ENCODE peak calls at places on chromosomes 1 and 21, in five cellular contexts. S is OCI-LY7; G is keratinocyte; J is upper lobe of right lung; H is CD8-positive, alpha-beta T cell. A is an unnamed sample. For H3K36me3, the result is how much of the 10 kb centered on the place peaks cover.

GRCh38 chr1:20732071-20732587 is 374 bp downstream of the SH2D5 start:
- DNase-seq in S (peak), G (peak), J (peak), H (peak), A (peak)

GRCh38 chr1:19354531-19354981 is 42.4 kb downstream of the SLC66A1 start:
- DNase-seq in S (no peak), G (no peak), J (no peak), H (no peak), A (no peak)

GRCh38 chr21:25691931-25692330 is 42.8 kb downstream of the ATP5PF start:
- DNase-seq in S (no peak), G (no peak), J (no peak), H (no peak), A (no peak)

GRCh38 chr1:183569141-183569540 is 21.1 kb downstream of the NCF2 start:
- DNase-seq in S (no peak), G (no peak), J (no peak), H (no peak), A (no peak)

GRCh38 chr1:31151402-31151801 is 85.9 kb upstream of the PUM1 start:
- DNase-seq in S (no peak), G (no peak), J (no peak), H (no peak), A (no peak)

GRCh38 chr1:192066202-192066601 is 92.1 kb upstream of the RGS18 start:
- DNase-seq in S (no peak), G (no peak), J (no peak), H (no peak), A (no peak)

GRCh38 chr1:3460653-3461237 is 6.3 kb downstream of the ARHGEF16 start:
- DNase-seq in S (no peak), G (no peak), J (no peak), H (no peak), A (no peak)

GRCh38 chr1:30912913-30913652 is 4.5 kb upstream of the SDC3 start:
- DNase-seq in S (no peak), G (no peak), J (peak), H (no peak), A (peak)

GRCh38 chr1:160247053-160247452 is 15.3 kb downstream of the DCAF8 start:
- DNase-seq in S (no peak), G (no peak), J (no peak), H (no peak), A (no peak)

GRCh38 chr1:59738591-59739015 is 76.1 kb upstream of the HOOK1 start:
- DNase-seq in S (no peak), G (no peak), J (no peak), H (no peak), A (no peak)

GRCh38 chr1:10338047-10338446 is 60.8 kb upstream of the PGD start:
- DNase-seq in S (peak), G (no peak), J (no peak), H (peak), A (no peak)

GRCh38 chr1:67097305-67097704 is 37.5 kb downstream of the C1orf141 start:
- DNase-seq in S (no peak), G (no peak), J (no peak), H (no peak), A (no peak)

GRCh38 chr1:10665930-10666850 is 130.3 kb downstream of the CASZ1 start:
- DNase-seq in S (no peak), G (no peak), J (peak), H (no peak), A (no peak)

GRCh38 chr1:173894189-173894588 is 22.9 kb downstream of the SERPINC1 start:
- DNase-seq in S (no peak), G (no peak), J (no peak), H (no peak), A (no peak)

GRCh38 chr1:199089393-199090122 is 450.7 kb downstream of the PTPRC start:
- DNase-seq in S (peak), G (no peak), J (no peak), H (peak), A (no peak)

GRCh38 chr1:235011064-235011598 is 117.5 kb downstream of the TOMM20 start:
- DNase-seq in S (peak), G (no peak), J (no peak), H (peak), A (no peak)

GRCh38 chr1:109091196-109092193 is 931 bp downstream of the TMEM167B start:
- DNase-seq in S (no peak), G (no peak), J (no peak), H (no peak), A (no peak)

GRCh38 chr1:156691665-156692408 is 13.5 kb downstream of the CRABP2 start:
- DNase-seq in S (no peak), G (no peak), J (peak), H (no peak), A (no peak)

GRCh38 chr1:31218705-31219104 is 21.0 kb downstream of the NKAIN1 start:
- DNase-seq in S (no peak), G (no peak), J (no peak), H (no peak), A (no peak)

GRCh38 chr1:76219589-76219914 is 145.0 kb downstream of the ST6GALNAC3 start:
- DNase-seq in S (no peak), G (no peak), J (no peak), H (no peak), A (no peak)

GRCh38 chr1:31760901-31761470 is 3.2 kb downstream of the ADGRB2 start:
- DNase-seq in S (peak), G (no peak), J (peak), H (peak), A (no peak)

GRCh38 chr1:197393772-197394171 is 125.7 kb downstream of the CRB1 start:
- DNase-seq in S (no peak), G (no peak), J (no peak), H (no peak), A (no peak)

GRCh38 chr1:188128761-188129160 is 1300.0 kb downstream of the PLA2G4A start:
- DNase-seq in S (no peak), G (no peak), J (no peak), H (no peak), A (peak)

GRCh38 chr1:166189126-166189525 is 22.3 kb upstream of the FAM78B start:
- DNase-seq in S (no peak), G (no peak), J (no peak), H (no peak), A (no peak)

GRCh38 chr1:229068266-229069043 is 202.5 kb upstream of the RAB4A start:
- DNase-seq in S (no peak), G (no peak), J (no peak), H (no peak), A (no peak)

GRCh38 chr21:38669186-38669585 is 136.5 kb upstream of the ETS2 start:
- DNase-seq in S (peak), G (no peak), J (no peak), H (no peak), A (no peak)
- TF ChIP-seq CTCF in S (peak), G (peak), J (peak), H (no peak), A (peak)

GRCh38 chr1:207047529-207047928 is 3.5 kb downstream of the YOD1 start:
- DNase-seq in S (no peak), G (no peak), J (no peak), H (no peak), A (no peak)
- H3K36me3 ChIP-seq in S (half or more), G (under half), J (under half), H (under half), A (half or more)

GRCh38 chr1:116292929-116293725 is 79.9 kb upstream of the ATP1A1 start:
- DNase-seq in S (no peak), G (no peak), J (no peak), H (no peak), A (no peak)

GRCh38 chr1:116289219-116289618 is 83.8 kb upstream of the ATP1A1 start:
- DNase-seq in S (no peak), G (no peak), J (no peak), H (no peak), A (no peak)

GRCh38 chr1:116290085-116290670 is 82.9 kb upstream of the ATP1A1 start:
- DNase-seq in S (no peak), G (peak), J (no peak), H (no peak), A (peak)

GRCh38 chr1:116288201-116288598 is 84.8 kb upstream of the ATP1A1 start:
- DNase-seq in S (peak), G (no peak), J (no peak), H (no peak), A (no peak)

GRCh38 chr1:116290920-116291465 is 82.1 kb upstream of the ATP1A1 start:
- DNase-seq in S (no peak), G (no peak), J (no peak), H (no peak), A (no peak)
- TF ChIP-seq CTCF in S (no peak), G (no peak), J (no peak), H (no peak), A (no peak)

DNA sequence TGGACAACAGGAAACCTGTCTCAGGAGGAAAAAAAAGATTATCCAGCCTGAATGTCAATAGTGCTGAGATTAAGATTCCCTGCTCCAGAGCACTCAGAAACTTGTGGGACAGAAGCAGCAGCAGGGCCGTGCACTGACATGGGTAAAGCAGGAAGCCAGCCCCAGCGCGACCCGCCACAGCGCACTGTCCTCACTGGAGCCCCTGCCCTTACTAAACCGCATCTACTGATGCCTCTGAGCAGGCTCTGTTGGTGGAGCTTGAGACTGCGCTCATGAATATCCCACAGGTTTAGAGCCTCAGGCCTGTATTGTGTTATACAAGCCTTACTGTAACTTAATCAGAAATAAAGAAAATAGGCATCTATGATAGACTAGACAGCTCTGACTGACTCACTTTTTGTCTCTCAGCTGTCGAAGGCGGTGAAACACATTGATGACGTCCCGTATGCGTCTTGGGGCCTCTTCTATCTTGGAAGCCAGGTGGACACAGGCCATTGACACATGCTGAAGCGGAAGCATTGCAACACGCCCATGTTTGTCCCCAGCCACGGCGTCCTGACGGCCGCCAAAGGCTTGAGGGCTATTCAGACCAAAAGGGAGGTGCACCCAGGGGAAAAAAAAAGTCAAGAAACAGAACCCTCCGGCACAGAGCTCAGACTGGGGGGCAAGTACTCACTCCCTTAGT is 1.2 kb downstream of the CCNL2 start:
- DNase-seq in S (no peak), G (no peak), J (no peak), H (no peak), A (no peak)
- H3K36me3 ChIP-seq in S (half or more), G (half or more), J (half or more), H (under half), A (half or more)

DNA sequence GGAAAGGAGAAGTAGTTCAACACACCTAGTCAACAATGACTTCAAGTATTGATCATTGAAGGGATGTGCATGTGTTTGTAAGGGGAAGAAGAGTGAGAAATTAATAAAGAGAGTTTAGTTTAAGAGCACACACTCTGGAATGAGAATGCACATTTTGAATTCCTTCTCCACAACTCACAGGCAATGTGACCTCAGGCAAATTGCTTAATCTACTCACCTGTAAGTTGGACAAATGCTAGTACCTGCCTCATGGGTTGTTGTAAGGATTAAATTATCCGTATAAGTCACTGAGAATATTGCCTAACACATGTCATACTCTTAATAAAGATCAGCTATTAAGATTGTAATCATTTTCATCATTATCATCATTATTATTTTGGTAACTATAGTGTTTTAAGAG is 204.0 kb upstream of the NFIA start:
- DNase-seq in S (no peak), G (peak), J (no peak), H (no peak), A (no peak)
- TF ChIP-seq CTCF in S (no peak), G (no peak), J (no peak), H (no peak), A (no peak)

DNA sequence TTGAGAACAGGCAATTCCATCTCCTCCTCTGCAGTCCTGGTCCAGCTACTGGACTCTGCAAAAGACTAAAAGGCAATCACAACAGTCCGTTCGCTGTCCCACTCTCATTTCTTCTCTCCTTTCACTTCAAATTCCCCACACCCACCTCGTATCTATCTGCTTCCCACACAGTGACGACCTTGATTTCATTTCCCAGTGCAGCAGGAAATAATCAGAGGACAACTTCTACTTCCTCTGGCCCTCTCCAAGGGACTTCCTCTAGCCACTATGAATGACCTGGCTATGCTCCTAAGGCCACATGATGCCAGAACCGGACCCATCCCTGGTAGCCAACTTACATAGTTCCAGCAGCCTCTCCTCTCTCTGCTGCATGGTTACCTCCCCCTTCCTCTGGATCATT is 8.0 kb downstream of the NOL9 start:
- DNase-seq in S (no peak), G (no peak), J (no peak), H (no peak), A (no peak)
- H3K36me3 ChIP-seq in S (half or more), G (under half), J (half or more), H (under half), A (half or more)

DNA sequence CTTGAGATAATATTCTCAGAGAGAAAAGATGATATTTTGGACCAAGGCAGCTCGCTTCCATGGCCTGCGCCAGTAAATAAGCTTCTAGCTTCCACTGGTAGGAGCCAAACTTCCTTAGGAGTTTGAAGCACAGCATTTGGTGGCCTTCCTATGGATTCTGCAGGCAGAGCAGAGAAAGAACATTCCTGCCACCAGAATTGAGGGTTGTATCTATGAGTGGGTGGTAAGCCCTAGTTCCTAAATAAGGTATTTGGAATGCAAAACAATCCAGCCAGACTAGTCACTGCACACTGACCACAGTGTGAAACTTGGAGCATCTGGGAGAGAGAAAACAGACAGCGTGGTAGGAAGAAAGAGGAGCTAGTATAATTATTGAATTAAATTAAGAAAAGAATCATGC is 54.1 kb upstream of the BCAR3 start:
- DNase-seq in S (no peak), G (no peak), J (no peak), H (no peak), A (no peak)
- TF ChIP-seq CTCF in S (no peak), G (peak), J (no peak), H (no peak), A (peak)

GRCh38 chr1:24914226-24915069 is 15.6 kb downstream of the RUNX3 start:
- DNase-seq in S (no peak), G (no peak), J (no peak), H (peak), A (no peak)
- H3K36me3 ChIP-seq in S (half or more), G (under half), J (under half), H (half or more), A (under half)

GRCh38 chr1:74686941-74687340 is 13.3 kb upstream of the ERICH3 start:
- DNase-seq in S (no peak), G (no peak), J (no peak), H (no peak), A (no peak)

GRCh38 chr1:74683656-74684055 is 10.1 kb upstream of the ERICH3 start:
- DNase-seq in S (no peak), G (no peak), J (no peak), H (no peak), A (no peak)

GRCh38 chr1:74681449-74681848 is 7.9 kb upstream of the ERICH3 start:
- DNase-seq in S (no peak), G (no peak), J (no peak), H (no peak), A (no peak)

GRCh38 chr1:74681001-74681400 is 7.4 kb upstream of the ERICH3 start:
- DNase-seq in S (no peak), G (no peak), J (no peak), H (no peak), A (no peak)

DNA sequence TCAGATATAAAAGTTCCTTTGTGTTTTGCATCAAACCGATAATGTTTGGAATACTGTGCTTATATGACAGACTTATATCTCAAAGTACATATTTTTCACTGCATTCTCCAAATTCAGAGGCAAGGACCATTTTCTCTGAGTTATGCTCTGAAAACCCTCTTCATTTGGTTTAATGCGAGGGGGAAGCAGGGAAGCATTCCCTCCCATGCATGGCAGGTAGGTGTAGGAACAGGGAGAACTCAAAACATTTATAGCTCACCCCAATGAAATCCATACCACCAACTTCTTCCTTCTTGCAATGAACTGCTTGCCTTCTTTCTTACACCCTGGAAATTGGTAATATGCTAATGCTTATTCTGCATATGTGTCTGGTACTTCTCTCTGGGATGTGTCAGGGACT is 10.7 kb upstream of the ERICH3 start:
- DNase-seq in S (no peak), G (no peak), J (no peak), H (no peak), A (no peak)
- TF ChIP-seq CTCF in S (no peak), G (no peak), J (no peak), H (no peak), A (no peak)

GRCh38 chr21:44949161-44950015 is 9.6 kb downstream of the SLX9 start:
- DNase-seq in S (peak), G (peak), J (peak), H (peak), A (no peak)
- H3K36me3 ChIP-seq in S (half or more), G (under half), J (under half), H (under half), A (under half)

A was measured in RWPE2.